ENCODE peak calls at places on chromosomes 6 and 20, in five cellular contexts. F, L, U, X and Q are unnamed samples. For H3K9me3, the result is how much of the 10 kb centered on the place peaks cover.

GRCh38 chr6:16564430-16564829 is 196.8 kb downstream of the ATXN1 start:
- DNase-seq in U (no peak), F (no peak), L (no peak), X (peak), Q (no peak)

GRCh38 chr6:103122766-103123601 is 1729.5 kb downstream of the GRIK2 start:
- DNase-seq in F (peak), U (no peak), L (peak), X (peak), Q (peak)

GRCh38 chr6:164396071-164397047 is 913.0 kb downstream of the C6orf118 start:
- DNase-seq in X (no peak), U (no peak), L (no peak), F (no peak), Q (no peak)

GRCh38 chr6:1767481-1768246 is 157.9 kb downstream of the FOXC1 start:
- DNase-seq in X (peak), U (no peak), F (no peak), L (peak), Q (no peak)

GRCh38 chr20:14600527-14600926 is 263.1 kb upstream of the FLRT3 start:
- DNase-seq in F (no peak), L (no peak), U (no peak), X (no peak), Q (no peak)

GRCh38 chr6:159609813-159610212 is 83.2 kb downstream of the SOD2 start:
- DNase-seq in L (no peak), U (no peak), F (no peak), X (peak), Q (no peak)

GRCh38 chr6:130183271-130184222 is 39.2 kb downstream of the SAMD3 start:
- DNase-seq in X (no peak), L (no peak), U (no peak), F (no peak), Q (no peak)

GRCh38 chr20:57361517-57361916 is 10.5 kb downstream of the RAE1 start:
- DNase-seq in U (no peak), X (peak), L (no peak), F (no peak), Q (no peak)

GRCh38 chr20:47773381-47773786 is 11.9 kb downstream of the SULF2 start:
- DNase-seq in L (no peak), F (peak), X (no peak), U (no peak), Q (no peak)

GRCh38 chr20:40686893-40687292 is 2.1 kb downstream of the MAFB start:
- DNase-seq in U (no peak), L (no peak), X (no peak), F (no peak), Q (no peak)

GRCh38 chr6:108942556-108943492 is 94.6 kb downstream of the ARMC2 start:
- DNase-seq in F (no peak), U (no peak), X (no peak), L (peak), Q (no peak)

GRCh38 chr6:106272289-106272688 is 53.3 kb downstream of the ATG5 start:
- DNase-seq in U (no peak), F (no peak), X (no peak), L (no peak), Q (no peak)

GRCh38 chr6:40807484-40807883 is 220.3 kb upstream of the LRFN2 start:
- DNase-seq in F (no peak), L (no peak), X (no peak), U (no peak), Q (no peak)

GRCh38 chr6:73418081-73418741 is 23.6 kb downstream of the DDX43 start:
- DNase-seq in F (no peak), L (no peak), X (peak), U (no peak), Q (no peak)

GRCh38 chr6:4460595-4461475 is 315.4 kb upstream of the CDYL start:
- DNase-seq in L (no peak), U (no peak), X (peak), F (peak), Q (no peak)

GRCh38 chr6:34531580-34532201 is 24.4 kb downstream of the SPDEF start:
- DNase-seq in U (no peak), X (peak), L (no peak), F (no peak), Q (peak)

GRCh38 chr6:146433881-146434741 is 109.5 kb upstream of the RAB32 start:
- DNase-seq in F (no peak), X (peak), U (no peak), L (peak), Q (peak)

GRCh38 chr6:132768051-132768517 is 10.4 kb upstream of the VNN2 start:
- DNase-seq in F (peak), L (peak), X (peak), U (peak), Q (peak)

GRCh38 chr6:42182101-42182500 is 8.9 kb downstream of the GUCA1A start:
- DNase-seq in X (no peak), U (no peak), L (no peak), F (no peak), Q (no peak)

GRCh38 chr6:13030421-13030820 is 297.9 kb downstream of the TBC1D7 start:
- DNase-seq in L (no peak), X (no peak), U (no peak), F (no peak), Q (no peak)

GRCh38 chr6:41428995-41429417 is 93.6 kb downstream of the NCR2 start:
- DNase-seq in X (peak), L (no peak), U (no peak), F (peak), Q (no peak)

DNA sequence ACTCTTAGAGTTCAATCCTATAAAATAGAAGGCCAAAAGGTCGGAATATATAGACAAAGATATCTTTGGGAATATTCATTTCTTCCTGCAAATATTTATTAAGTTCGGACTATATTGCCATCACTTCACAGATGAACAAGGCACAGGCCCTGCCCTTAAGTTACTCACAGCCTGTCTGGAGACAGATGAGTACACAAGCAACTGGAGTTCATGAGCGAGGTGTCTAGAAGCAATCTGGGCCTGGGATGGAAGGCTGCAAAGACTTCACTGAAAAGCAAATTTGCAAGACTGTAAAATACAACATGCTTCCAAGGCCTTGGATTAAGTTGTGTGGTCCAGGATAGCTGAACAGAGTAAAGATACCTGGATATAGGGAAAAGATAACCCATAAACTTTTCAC is 56.7 kb upstream of the CEP85L start:
- DNase-seq in F (no peak), X (peak), L (no peak), U (no peak), Q (no peak)
- TF ChIP-seq CTCF in F (no peak), X (no peak), L (no peak), U (no peak), Q (no peak)

GRCh38 chr6:39065561-39065960 is 17.0 kb downstream of the GLP1R start:
- DNase-seq in U (no peak), X (no peak), L (no peak), F (no peak), Q (no peak)
- H3K4me3 ChIP-seq in U (no peak), X (no peak), L (no peak), F (no peak), Q (no peak)

DNA sequence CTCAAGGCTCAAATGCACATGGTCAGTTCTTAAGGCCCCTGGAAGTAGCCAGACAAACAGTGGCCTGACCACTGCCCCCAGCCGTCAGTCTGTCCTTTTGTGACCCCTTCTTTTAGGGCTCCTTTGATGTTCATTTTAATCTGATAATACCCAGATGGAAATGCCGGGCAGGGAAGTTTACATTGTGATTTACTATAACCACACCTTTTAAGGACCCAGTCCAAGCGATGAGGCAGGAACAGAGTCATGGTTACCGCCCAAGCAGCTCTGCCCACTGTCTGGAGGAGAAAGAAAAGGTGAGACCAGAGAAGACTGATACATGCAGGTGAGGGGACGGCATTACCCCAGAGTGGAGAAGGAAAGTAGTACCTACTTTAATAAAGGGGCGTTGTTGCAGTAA is 110.6 kb downstream of the PLEKHG1 start:
- DNase-seq in F (peak), U (no peak), X (no peak), L (no peak), Q (no peak)
- H3K9me3 ChIP-seq in F (under half), U (under half), X (under half), L (under half), Q (under half)

GRCh38 chr6:168612586-168612985 is 171.6 kb downstream of the SMOC2 start:
- DNase-seq in L (no peak), U (no peak), X (no peak), F (no peak), Q (peak)

GRCh38 chr6:168618546-168619315 is 177.7 kb downstream of the SMOC2 start:
- DNase-seq in U (no peak), L (no peak), F (no peak), X (no peak), Q (no peak)

GRCh38 chr6:168615837-168616236 is 174.9 kb downstream of the SMOC2 start:
- DNase-seq in U (no peak), X (no peak), F (no peak), L (no peak), Q (no peak)

GRCh38 chr6:168619560-168620314 is 178.8 kb downstream of the SMOC2 start:
- DNase-seq in U (no peak), L (no peak), X (no peak), F (no peak), Q (no peak)

GRCh38 chr6:168616807-168617756 is 176.1 kb downstream of the SMOC2 start:
- DNase-seq in U (no peak), F (peak), X (no peak), L (peak), Q (no peak)
- TF ChIP-seq CTCF in U (no peak), F (peak), X (no peak), L (no peak), Q (no peak)